ENCODE peak calls at places on chromosomes 5 and 9, in eight cellular contexts. A is prostate gland, I is endothelial cell of umbilical vein, F is ovary, D is heart left ventricle, Y is upper lobe of left lung, J is A549, P is NB4. Q is an unnamed sample.

GRCh38 chr9:76203373-76203772 is 190.9 kb downstream of the RFK start:
- DNase-seq in A (peak), I (no peak), F (peak), D (no peak), Y (no peak), J (no peak), P (no peak), Q (no peak)

GRCh38 chr9:71308454-71308853 is 187.0 kb upstream of the TRPM3 start:
- DNase-seq in A (no peak), I (no peak), F (no peak), D (no peak), Y (no peak), J (no peak), P (no peak), Q (no peak)

GRCh38 chr9:106657951-106658350 is 205.0 kb upstream of the ZNF462 start:
- DNase-seq in A (no peak), I (no peak), F (no peak), D (no peak), Y (no peak), J (no peak), P (no peak), Q (no peak)

GRCh38 chr5:52811067-52811749 is 23.5 kb downstream of the ITGA1 start:
- DNase-seq in A (no peak), I (no peak), F (no peak), D (no peak), Y (no peak), J (no peak), P (peak), Q (no peak)

GRCh38 chr5:1551426-1551825 is 27.7 kb upstream of the LPCAT1 start:
- DNase-seq in A (peak), I (no peak), F (no peak), D (no peak), Y (no peak), J (no peak), P (no peak), Q (no peak)

GRCh38 chr5:5141625-5142527 is 1.7 kb downstream of the ADAMTS16 start:
- DNase-seq in A (peak), I (peak), F (peak), D (peak), Y (no peak), J (no peak), P (peak), Q (no peak)

GRCh38 chr9:70607329-70607728 is 192.9 kb upstream of the KLF9 start:
- DNase-seq in A (peak), I (no peak), F (no peak), D (no peak), Y (no peak), J (no peak), P (no peak), Q (no peak)

GRCh38 chr5:10434392-10434791 is 7.3 kb upstream of the ROPN1L start:
- DNase-seq in A (no peak), I (no peak), F (no peak), D (no peak), Y (no peak), J (no peak), P (no peak), Q (no peak)

GRCh38 chr5:102532126-102532525 is 33.3 kb upstream of the SLCO6A1 start:
- DNase-seq in A (no peak), I (no peak), F (no peak), D (peak), Y (no peak), J (no peak), P (no peak), Q (peak)

GRCh38 chr5:10588779-10589447 is 25.0 kb downstream of the ANKRD33B start:
- DNase-seq in A (no peak), I (no peak), F (no peak), D (no peak), Y (no peak), J (no peak), P (peak), Q (no peak)

GRCh38 chr9:27365977-27366376 is 69.0 kb upstream of the EQTN start:
- DNase-seq in A (no peak), I (no peak), F (no peak), D (no peak), Y (no peak), J (no peak), P (peak), Q (no peak)

GRCh38 chr5:15326471-15326870 is 173.5 kb upstream of the FBXL7 start:
- DNase-seq in A (no peak), I (no peak), F (no peak), D (no peak), Y (no peak), J (no peak), P (no peak), Q (no peak)

GRCh38 chr5:176776141-176776865 is 34.1 kb upstream of the UNC5A start:
- DNase-seq in A (no peak), I (no peak), F (no peak), D (no peak), Y (no peak), J (no peak), P (no peak), Q (no peak)

GRCh38 chr5:174935854-174936474 is 211.6 kb downstream of the MSX2 start:
- DNase-seq in A (peak), I (peak), F (no peak), D (peak), Y (no peak), J (peak), P (peak), Q (peak)

GRCh38 chr5:174426388-174426787 is 298.0 kb upstream of the MSX2 start:
- DNase-seq in A (no peak), I (no peak), F (no peak), D (no peak), Y (no peak), J (no peak), P (no peak), Q (no peak)

GRCh38 chr9:73153793-73154227 is 2.1 kb downstream of the ANXA1 start:
- DNase-seq in A (no peak), I (peak), F (no peak), D (no peak), Y (no peak), J (peak), P (peak), Q (no peak)

GRCh38 chr5:146007270-146007669 is 70.9 kb downstream of the SH3RF2 start:
- DNase-seq in A (no peak), I (no peak), F (no peak), D (no peak), Y (no peak), J (no peak), P (peak), Q (no peak)

GRCh38 chr9:108748776-108749175 is 107.0 kb downstream of the ACTL7B start:
- DNase-seq in A (no peak), I (no peak), F (no peak), D (no peak), Y (no peak), J (no peak), P (no peak), Q (no peak)

GRCh38 chr5:14750712-14751111 is 86.2 kb downstream of the OTULIN start:
- DNase-seq in A (no peak), I (no peak), F (no peak), D (no peak), Y (no peak), J (no peak), P (no peak), Q (no peak)

GRCh38 chr9:79858509-79858908 is 286.7 kb downstream of the TLE4 start:
- DNase-seq in A (no peak), I (peak), F (no peak), D (no peak), Y (no peak), J (peak), P (peak), Q (no peak)

GRCh38 chr5:150017606-150018005 is 17.1 kb downstream of the HMGXB3 start:
- DNase-seq in A (no peak), I (peak), F (no peak), D (no peak), Y (no peak), J (no peak), P (no peak), Q (no peak)

GRCh38 chr5:136082390-136083193 is 50.1 kb upstream of the SMAD5 start:
- DNase-seq in A (peak), I (peak), F (peak), D (peak), Y (no peak), J (peak), P (peak), Q (peak)

GRCh38 chr9:112487799-112488345 is 1.2 kb downstream of the KIAA1958 start:
- DNase-seq in A (no peak), I (no peak), F (no peak), D (no peak), Y (no peak), J (no peak), P (peak), Q (no peak)

DNA sequence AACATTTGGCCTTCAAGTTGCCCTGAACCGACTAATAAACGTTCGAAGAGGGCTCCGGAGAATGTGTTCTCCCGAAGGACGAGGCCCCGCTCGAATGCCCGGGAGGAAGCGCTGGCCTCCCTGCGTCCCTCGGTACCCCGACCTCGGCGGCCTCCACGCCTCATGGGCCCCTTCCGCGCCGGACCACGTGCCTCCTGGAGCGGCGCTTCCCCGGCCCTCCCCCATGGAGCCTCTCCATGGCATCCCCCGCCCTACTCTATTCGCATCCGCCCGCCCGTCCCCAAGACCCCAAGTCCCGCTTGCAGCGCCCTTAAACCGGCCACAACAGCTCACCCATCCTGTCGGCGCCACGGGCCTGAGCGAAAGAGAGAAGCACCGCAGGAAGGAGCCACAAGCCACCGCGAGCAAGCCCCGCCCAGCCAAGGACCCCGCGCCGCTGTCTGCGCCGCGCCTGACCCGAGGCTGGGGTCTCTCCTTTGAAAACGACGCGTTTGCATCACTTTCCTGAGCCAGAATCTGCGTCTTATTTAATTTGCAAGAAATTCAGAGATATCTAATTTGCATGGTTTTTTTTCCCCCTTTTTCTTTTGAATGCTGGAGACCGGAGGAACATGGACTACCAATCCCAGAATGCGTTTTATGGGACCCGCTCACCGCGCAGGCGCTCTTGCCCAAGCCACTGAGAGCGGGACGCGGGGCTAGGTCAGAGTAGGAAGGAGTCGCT is at the start of gene RPS23:
- DNase-seq in A (peak), I (peak), F (peak), D (peak), Y (peak), J (peak), P (peak), Q (peak)
- TF ChIP-seq POLR2A in A (peak), I (peak), F (no peak), D (peak), Y (peak), J (peak), P (peak), Q (peak)

GRCh38 chr5:13045897-13046551 is 898.5 kb downstream of the DNAH5 start:
- DNase-seq in A (no peak), I (no peak), F (no peak), D (no peak), Y (no peak), J (no peak), P (no peak), Q (no peak)
- TF ChIP-seq POLR2A in A (no peak), I (no peak), F (no peak), D (no peak), Y (no peak), J (no peak), P (no peak), Q (no peak)

GRCh38 chr5:179860301-179860700 is 1.7 kb upstream of the MRNIP start:
- DNase-seq in A (no peak), I (no peak), F (no peak), D (no peak), Y (no peak), J (no peak), P (no peak), Q (no peak)

GRCh38 chr5:179858241-179858585 is 404 bp downstream of the MRNIP start:
- DNase-seq in A (peak), I (no peak), F (no peak), D (no peak), Y (peak), J (peak), P (peak), Q (no peak)

GRCh38 chr5:179862296-179862695 is 3.7 kb upstream of the MRNIP start:
- DNase-seq in A (no peak), I (no peak), F (no peak), D (no peak), Y (no peak), J (no peak), P (no peak), Q (no peak)

GRCh38 chr5:179862891-179863290 is 4.3 kb upstream of the MRNIP start:
- DNase-seq in A (no peak), I (no peak), F (no peak), D (no peak), Y (no peak), J (no peak), P (no peak), Q (no peak)

GRCh38 chr5:179858586-179859427 is at the start of gene MRNIP:
- DNase-seq in A (peak), I (peak), F (peak), D (peak), Y (peak), J (peak), P (peak), Q (peak)
- TF ChIP-seq POLR2A in A (peak), I (peak), F (peak), D (peak), Y (peak), J (peak), P (peak), Q (peak)

GRCh38 chr9:6758418-6759113 is 793 bp downstream of the KDM4C start:
- DNase-seq in A (peak), I (peak), F (peak), D (peak), Y (peak), J (peak), P (peak), Q (peak)
- TF ChIP-seq POLR2A in A (peak), I (no peak), F (no peak), D (no peak), Y (peak), J (no peak), P (peak), Q (no peak)

GRCh38 chr5:77630246-77631165 is 8.0 kb downstream of the OTP start:
- DNase-seq in A (no peak), I (no peak), F (no peak), D (no peak), Y (peak), J (peak), P (peak), Q (no peak)
- TF ChIP-seq POLR2A in A (no peak), I (no peak), F (no peak), D (no peak), Y (no peak), J (peak), P (peak), Q (no peak)

DNA sequence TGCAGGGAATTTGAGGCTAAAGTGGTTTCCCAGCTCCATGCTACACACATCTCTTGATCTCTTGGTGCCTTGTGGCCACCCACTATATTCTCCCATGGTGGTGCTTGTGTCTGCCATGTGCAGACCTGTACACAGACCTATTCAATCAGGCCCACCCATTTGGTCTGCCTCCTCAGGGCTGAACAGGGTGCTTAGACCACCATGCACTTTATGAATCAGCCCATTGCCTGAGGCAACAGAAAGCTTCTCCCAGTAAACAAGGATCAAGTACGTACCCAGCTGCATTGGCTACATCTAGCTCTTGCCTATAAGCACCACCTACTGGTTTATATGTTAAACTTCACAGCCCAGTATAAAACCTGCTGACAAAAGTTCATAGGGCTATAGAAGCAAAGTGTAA is 664.3 kb upstream of the EDIL3 start:
- DNase-seq in A (no peak), I (peak), F (no peak), D (no peak), Y (no peak), J (no peak), P (peak), Q (no peak)
- TF ChIP-seq POLR2A in A (no peak), I (no peak), F (no peak), D (no peak), Y (no peak), J (no peak), P (no peak), Q (no peak)

GRCh38 chr5:132496631-132497487 is 6.3 kb upstream of the IRF1 start:
- DNase-seq in A (peak), I (peak), F (peak), D (peak), Y (peak), J (peak), P (peak), Q (peak)
- TF ChIP-seq POLR2A in A (peak), I (peak), F (no peak), D (peak), Y (peak), J (peak), P (peak), Q (peak)

Q was measured in gastrocnemius medialis.